ENCODE peak calls at places on chromosomes 11 and 22, in eight cellular contexts. Y is brain microvascular endothelial cell, W is testis, L is esophagus muscularis mucosa, I is mucosa of descending colon, K is fibroblast of lung, O is adrenal gland, E is PC-3. P is an unnamed sample.
A peak's percentile ranks its signal among the peaks of the same experiment; 100 is the strongest.

GRCh38 chr11:118068206-118068944 is 8.5 kb upstream of the TMPRSS4 start:
- DNase-seq in W (no peak), O (no peak), K (no peak), Y (no peak), E (no peak), L (no peak), I (no peak), P (no peak)

GRCh38 chr22:29520851-29521250 is 32.7 kb downstream of the THOC5 start:
- DNase-seq in E (peak; percentile 10), W (no peak), I (no peak), K (peak; percentile 86), L (no peak), Y (peak; percentile 79), O (peak; percentile 72), P (peak; percentile 26)

GRCh38 chr11:88312665-88313064 is 24.9 kb downstream of the CTSC start:
- DNase-seq in W (no peak), E (no peak), Y (no peak), O (no peak), I (no peak), L (no peak), K (peak; percentile 54), P (peak; percentile 29)

GRCh38 chr11:15525582-15525981 is 410.9 kb downstream of the INSC start:
- DNase-seq in O (no peak), Y (no peak), W (no peak), L (no peak), E (no peak), K (no peak), I (no peak), P (no peak)

GRCh38 chr11:10743354-10744035 is 7.6 kb upstream of the CTR9 start:
- DNase-seq in I (peak; percentile 62), Y (no peak), W (no peak), K (no peak), E (no peak), O (no peak), L (no peak), P (no peak)

GRCh38 chr11:118144301-118144701 is 8.3 kb downstream of the SCN4B start:
- DNase-seq in W (no peak), K (no peak), L (no peak), E (no peak), I (no peak), O (no peak), Y (no peak), P (no peak)

GRCh38 chr11:103257360-103257759 is 148.1 kb downstream of the DYNC2H1 start:
- DNase-seq in L (no peak), K (peak; percentile 31), W (no peak), Y (peak; percentile 1), I (no peak), O (no peak), E (peak; percentile 67), P (peak; percentile 1)

GRCh38 chr11:108524422-108524821 is 26.2 kb upstream of the POGLUT3 start:
- DNase-seq in O (no peak), W (no peak), L (no peak), I (no peak), E (peak; percentile 41), Y (no peak), K (peak; percentile 25), P (no peak)

GRCh38 chr11:99418927-99419707 is 398.4 kb downstream of the CNTN5 start:
- DNase-seq in W (no peak), E (peak; percentile 85), K (peak; percentile 0), I (no peak), Y (peak; percentile 31), L (no peak), O (no peak), P (no peak)

GRCh38 chr11:11691296-11692141 is 69.7 kb upstream of the GALNT18 start:
- DNase-seq in K (no peak), I (no peak), E (no peak), Y (no peak), L (no peak), W (no peak), O (no peak), P (no peak)

GRCh38 chr11:102911758-102912481 is 37.1 kb upstream of the MMP12 start:
- DNase-seq in I (no peak), O (no peak), W (no peak), K (no peak), L (no peak), E (peak; percentile 66), Y (no peak), P (no peak)

GRCh38 chr22:38082986-38083710 is 836 bp downstream of the SLC16A8 start:
- DNase-seq in I (no peak), W (no peak), Y (no peak), K (no peak), E (no peak), L (no peak), O (no peak), P (no peak)

GRCh38 chr11:67071420-67072284 is 15.0 kb downstream of the RHOD start:
- DNase-seq in E (peak; percentile 62), L (no peak), W (peak; percentile 91), O (peak; percentile 69), Y (peak; percentile 71), K (peak; percentile 64), I (peak; percentile 87), P (peak; percentile 38)

GRCh38 chr11:90747057-90747456 is 524.2 kb upstream of the CHORDC1 start:
- DNase-seq in W (no peak), L (no peak), K (no peak), O (no peak), Y (peak; percentile 31), E (peak; percentile 96), I (no peak), P (no peak)

GRCh38 chr22:24768537-24769374 is 5.8 kb downstream of the PIWIL3 start:
- DNase-seq in E (peak; percentile 68), K (peak; percentile 35), L (no peak), Y (peak; percentile 39), I (peak; percentile 67), W (peak; percentile 84), O (peak; percentile 66), P (peak; percentile 29)

GRCh38 chr11:123429851-123430735 is at the start of gene GRAMD1B:
- DNase-seq in O (peak; percentile 95), L (no peak), Y (peak; percentile 66), E (peak; percentile 81), W (peak; percentile 46), K (peak; percentile 83), I (peak; percentile 71), P (peak; percentile 56)

GRCh38 chr22:43303166-43303565 is 40.0 kb downstream of the SCUBE1 start:
- DNase-seq in I (no peak), O (no peak), K (no peak), Y (no peak), E (no peak), L (no peak), W (no peak), P (no peak)

GRCh38 chr22:43301866-43302265 is 41.3 kb downstream of the SCUBE1 start:
- DNase-seq in K (no peak), I (no peak), L (no peak), O (no peak), W (no peak), Y (no peak), E (no peak), P (no peak)

GRCh38 chr22:43300891-43301676 is 42.1 kb downstream of the SCUBE1 start:
- DNase-seq in O (peak; percentile 39), E (no peak), L (no peak), I (no peak), K (no peak), Y (no peak), W (peak; percentile 86), P (no peak)

GRCh38 chr22:43303751-43304150 is 39.4 kb downstream of the SCUBE1 start:
- DNase-seq in E (no peak), K (no peak), O (no peak), I (no peak), W (no peak), L (no peak), Y (no peak), P (no peak)

DNA sequence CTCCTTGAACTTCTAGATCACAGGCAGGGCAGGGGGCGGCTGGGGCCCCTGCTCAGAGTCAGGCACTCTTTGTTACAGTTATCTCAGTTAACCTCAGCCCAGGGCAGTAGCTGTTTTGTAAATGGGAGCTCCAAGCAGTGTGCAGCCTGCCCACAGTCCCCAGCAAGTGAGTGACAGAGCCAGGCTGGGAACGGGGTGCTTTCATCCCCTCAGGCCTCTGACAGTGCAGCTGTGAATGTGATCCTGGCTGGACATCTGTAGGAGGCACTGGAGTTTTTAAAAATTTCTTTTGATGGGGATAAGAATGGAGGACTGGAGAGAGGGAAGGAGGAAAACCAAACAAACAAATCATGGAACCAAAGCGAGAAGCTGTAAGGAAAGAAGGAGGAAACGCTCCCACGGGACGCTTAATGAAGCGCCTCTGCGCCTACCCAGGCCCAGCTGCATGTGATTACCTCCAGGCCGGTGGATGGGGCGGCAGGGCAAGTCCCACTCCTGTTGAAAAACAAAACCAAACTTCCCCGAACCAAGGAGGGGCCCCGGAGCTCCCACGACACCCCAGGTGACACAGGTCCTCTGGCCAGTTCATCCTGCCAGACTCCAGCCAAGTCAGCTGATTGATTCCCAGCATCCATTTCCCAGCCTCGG is 40.6 kb downstream of the SCUBE1 start:
- DNase-seq in W (no peak), Y (no peak), E (no peak), O (no peak), L (no peak), K (no peak), I (no peak), P (no peak)
- H3K4me3 ChIP-seq in W (no peak overlapping the region), Y (no peak overlapping the region), E (no peak overlapping the region), O (no peak overlapping the region), L (no peak overlapping the region), K (no peak overlapping the region), I (no peak overlapping the region), P (no peak overlapping the region)

GRCh38 chr22:17009640-17010291 is 1.7 kb upstream of the GAB4 start:
- DNase-seq in O (no peak), Y (no peak), E (no peak), I (no peak), K (no peak), W (no peak), L (peak; percentile 87), P (no peak)
- TF ChIP-seq CTCF in O (no peak), Y (no peak), E (no peak), I (no peak), K (no peak), W (no peak), L (no peak), P (no peak)

DNA sequence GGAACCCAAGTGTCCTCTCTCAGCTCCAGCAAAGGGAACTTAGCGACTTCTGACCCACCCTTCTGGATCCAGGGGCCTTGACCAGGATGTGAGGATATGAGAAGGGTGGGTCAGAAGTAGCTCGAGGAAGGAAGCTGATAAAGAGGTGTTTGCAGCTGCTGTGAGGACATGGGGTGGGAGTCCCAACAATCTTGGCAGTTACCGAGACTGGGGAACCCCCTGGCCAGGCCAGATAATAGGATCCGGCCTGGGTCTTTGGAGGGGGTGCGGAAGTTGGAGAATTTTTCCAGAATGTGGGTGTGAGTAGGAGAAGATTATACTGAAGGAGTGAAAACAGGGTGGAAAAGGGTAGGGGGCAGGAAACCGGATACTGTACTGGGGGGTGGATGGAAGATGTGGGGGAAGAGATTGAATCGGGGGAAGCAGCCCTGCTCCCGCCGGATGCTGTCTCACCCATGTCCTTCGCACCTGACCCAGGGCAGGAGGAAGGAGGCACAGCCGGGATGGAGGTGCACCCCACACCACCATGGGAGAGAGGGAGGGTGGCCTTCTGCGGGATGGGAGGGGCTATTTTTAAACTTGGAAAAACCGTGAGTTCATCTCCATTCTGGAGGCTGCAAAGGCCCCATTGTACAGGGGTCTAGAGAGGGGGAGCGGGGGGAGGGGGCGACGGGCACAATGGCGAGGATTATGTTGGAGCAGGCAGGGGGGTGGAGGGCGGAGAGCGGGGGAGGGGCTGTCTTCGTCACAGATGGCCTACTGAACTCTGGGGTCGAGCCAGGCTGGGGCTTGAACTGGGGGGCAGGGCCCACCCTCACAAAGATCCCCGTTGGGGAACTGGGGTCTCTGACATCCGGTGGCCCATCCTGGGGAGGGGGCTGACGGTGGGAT is 3.0 kb upstream of the MCAM start:
- DNase-seq in E (no peak), W (no peak), O (no peak), Y (no peak), L (no peak), I (no peak), K (no peak), P (no peak)
- H3K4me3 ChIP-seq in E (no peak overlapping the region), W (peak overlapping the region; percentile 63), O (no peak overlapping the region), Y (no peak overlapping the region), L (peak overlapping the region; percentile 64), I (no peak overlapping the region), K (no peak overlapping the region), P (no peak overlapping the region)

GRCh38 chr22:26642465-26643367 is 14.7 kb upstream of the MIAT start:
- DNase-seq in E (no peak), O (no peak), W (no peak), L (no peak), I (peak; percentile 68), K (peak; percentile 52), Y (no peak), P (no peak)
- TF ChIP-seq CTCF in E (no peak), O (no peak), W (no peak), L (no peak), I (no peak), K (no peak), Y (peak; percentile 36), P (peak; percentile 3)